ENCODE peak calls at places on chromosome 2, in eight cellular contexts. J is neural progenitor cell; N is HCT116; C is CD8-positive, alpha-beta T cell; V is fibroblast of mammary gland; P is GM20000; F is heart right ventricle; T is Calu3. H is an unnamed sample.

GRCh38 chr2:5442736-5443135 is 249.4 kb upstream of the SOX11 start:
- DNase-seq in J (no peak), N (no peak), C (no peak), V (no peak), P (no peak), F (no peak), T (no peak), H (no peak)

GRCh38 chr2:229431331-229431954 is 160.4 kb upstream of the PID1 start:
- DNase-seq in J (peak), N (peak), C (no peak), V (peak), P (no peak), F (no peak), T (no peak), H (no peak)

GRCh38 chr2:119369845-119370244 is 3.1 kb downstream of the DBI start:
- DNase-seq in J (no peak), N (no peak), C (no peak), V (no peak), P (no peak), F (no peak), T (no peak), H (no peak)

GRCh38 chr2:30293303-30293912 is 62.1 kb downstream of the LBH start:
- DNase-seq in J (no peak), N (peak), C (no peak), V (peak), P (no peak), F (no peak), T (peak), H (peak)

GRCh38 chr2:239444626-239445625 is 44.1 kb upstream of the HDAC4 start:
- DNase-seq in J (peak), N (no peak), C (no peak), V (peak), P (no peak), F (no peak), T (peak), H (no peak)

GRCh38 chr2:55025082-55025481 is 25.2 kb downstream of the RTN4 start:
- DNase-seq in J (no peak), N (no peak), C (no peak), V (peak), P (no peak), F (no peak), T (no peak), H (no peak)

GRCh38 chr2:235005603-235006259 is 53.9 kb downstream of the SH3BP4 start:
- DNase-seq in J (peak), N (no peak), C (no peak), V (no peak), P (no peak), F (peak), T (no peak), H (peak)

GRCh38 chr2:115083216-115083615 is 640.8 kb downstream of the DPP10 start:
- DNase-seq in J (peak), N (no peak), C (no peak), V (no peak), P (no peak), F (no peak), T (no peak), H (no peak)

GRCh38 chr2:104873689-104874054 is 19.8 kb downstream of the POU3F3 start:
- DNase-seq in J (peak), N (no peak), C (no peak), V (no peak), P (no peak), F (no peak), T (no peak), H (no peak)
- TF ChIP-seq CTCF in J (no peak), N (no peak), C (no peak), V (no peak), P (no peak), F (no peak), T (no peak), H (no peak)

GRCh38 chr2:223954401-223954800 is 2.9 kb upstream of the MRPL44 start:
- DNase-seq in J (peak), N (no peak), C (no peak), V (peak), P (no peak), F (no peak), T (no peak), H (no peak)
- TF ChIP-seq CTCF in J (no peak), N (no peak), C (no peak), V (no peak), P (no peak), F (no peak), T (no peak), H (no peak)

GRCh38 chr2:200275281-200276103 is 31.0 kb upstream of the SPATS2L start:
- DNase-seq in J (no peak), N (no peak), C (no peak), V (no peak), P (no peak), F (no peak), T (no peak), H (no peak)

GRCh38 chr2:200274116-200275075 is 32.1 kb upstream of the SPATS2L start:
- DNase-seq in J (peak), N (no peak), C (no peak), V (no peak), P (no peak), F (no peak), T (no peak), H (no peak)

GRCh38 chr2:200276472-200276871 is 30.0 kb upstream of the SPATS2L start:
- DNase-seq in J (no peak), N (no peak), C (no peak), V (no peak), P (no peak), F (no peak), T (no peak), H (no peak)

GRCh38 chr2:200270732-200271131 is 35.8 kb upstream of the SPATS2L start:
- DNase-seq in J (no peak), N (no peak), C (no peak), V (no peak), P (no peak), F (no peak), T (no peak), H (no peak)

DNA sequence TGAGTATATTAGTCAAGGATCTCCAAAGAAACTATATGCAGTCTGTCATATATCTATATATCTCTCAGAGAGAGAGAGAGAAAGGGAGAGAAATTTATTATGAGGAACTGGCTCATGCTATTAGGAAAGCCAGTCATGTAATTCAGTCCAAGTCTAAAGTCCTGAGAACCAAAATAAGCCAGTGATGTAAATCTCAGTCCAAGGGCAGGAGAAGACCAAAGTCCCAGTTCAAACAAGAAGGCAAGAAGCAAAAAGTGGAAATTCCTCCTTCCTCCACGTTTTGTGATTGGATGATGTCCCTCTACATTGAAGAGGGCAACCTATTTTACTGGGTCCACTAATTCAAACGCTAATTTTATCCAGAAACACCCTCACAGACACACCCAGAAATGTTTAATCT is 34.2 kb upstream of the SPATS2L start:
- DNase-seq in J (no peak), N (no peak), C (no peak), V (no peak), P (no peak), F (no peak), T (no peak), H (no peak)
- TF ChIP-seq CTCF in J (no peak), N (no peak), C (no peak), V (no peak), P (no peak), F (no peak), T (no peak), H (no peak)

DNA sequence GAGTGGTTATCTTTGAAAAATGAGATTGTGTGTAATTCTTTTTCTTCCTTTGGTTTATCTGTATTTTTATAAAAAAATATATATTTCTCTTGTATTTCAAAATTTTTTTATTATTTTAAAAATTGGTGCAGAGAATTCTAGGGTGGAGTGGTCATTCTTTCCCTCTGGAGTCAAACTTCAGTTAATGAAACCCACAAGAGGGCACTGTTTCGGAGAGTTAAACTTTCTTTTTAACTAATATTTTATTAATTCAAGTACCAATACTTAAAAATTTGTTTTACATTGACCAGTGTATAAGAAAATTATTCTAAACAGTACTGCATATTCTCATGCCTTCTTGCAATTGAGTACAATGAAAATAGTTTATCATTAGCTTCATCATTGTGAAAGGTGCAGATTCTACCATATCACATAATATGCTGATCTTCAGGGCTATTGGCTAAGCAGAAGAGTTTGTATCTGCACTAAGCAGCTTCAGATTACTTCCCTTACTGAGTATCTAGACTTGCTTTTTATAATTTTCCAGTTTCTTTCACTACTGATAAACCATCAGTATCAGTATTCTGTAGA is 50.1 kb downstream of the HS1BP3 start:
- DNase-seq in J (no peak), N (no peak), C (no peak), V (peak), P (no peak), F (no peak), T (no peak), H (no peak)
- TF ChIP-seq CTCF in J (peak), N (peak), C (no peak), V (peak), P (no peak), F (peak), T (peak), H (peak)

H was measured in endothelial cell.